ENCODE peak calls at places on chromosomes 11 and 22, in eight cellular contexts. N is fibroblast of villous mesenchyme, U is lower lobe of right lung, Q is aorta, Z is heart right ventricle, H is A549, V is fibroblast of pulmonary artery, Y is iPS DF 6.9. B is an unnamed sample.

GRCh38 chr11:12789054-12789453 is 114.8 kb downstream of the TEAD1 start:
- DNase-seq in N (no peak), U (no peak), Q (no peak), Z (no peak), H (no peak), V (no peak), Y (no peak), B (no peak)

GRCh38 chr11:110463153-110463552 is 33.4 kb downstream of the FDX1 start:
- DNase-seq in N (peak), U (peak), Q (peak), Z (peak), H (no peak), V (peak), Y (peak), B (peak)

GRCh38 chr11:75996523-75997272 is 181.7 kb downstream of the UVRAG start:
- DNase-seq in N (no peak), U (no peak), Q (no peak), Z (no peak), H (no peak), V (no peak), Y (no peak), B (no peak)

GRCh38 chr11:12198261-12198925 is 88.0 kb downstream of the MICAL2 start:
- DNase-seq in N (no peak), U (no peak), Q (no peak), Z (no peak), H (no peak), V (no peak), Y (no peak), B (no peak)

GRCh38 chr11:110433393-110434333 is 3.9 kb downstream of the FDX1 start:
- DNase-seq in N (peak), U (no peak), Q (no peak), Z (no peak), H (no peak), V (peak), Y (no peak), B (no peak)

GRCh38 chr11:100574894-100575769 is 112.0 kb upstream of the ARHGAP42 start:
- DNase-seq in N (peak), U (no peak), Q (no peak), Z (no peak), H (no peak), V (peak), Y (no peak), B (no peak)

GRCh38 chr11:128733440-128734115 is 39.7 kb downstream of the FLI1 start:
- DNase-seq in N (peak), U (no peak), Q (no peak), Z (no peak), H (no peak), V (no peak), Y (peak), B (no peak)

GRCh38 chr11:72578991-72579815 is 95.0 kb downstream of the PDE2A start:
- DNase-seq in N (no peak), U (peak), Q (peak), Z (no peak), H (no peak), V (no peak), Y (no peak), B (no peak)

GRCh38 chr22:36191106-36191836 is 10.3 kb downstream of the APOL4 start:
- DNase-seq in N (peak), U (no peak), Q (peak), Z (peak), H (no peak), V (peak), Y (no peak), B (peak)

GRCh38 chr11:61602775-61603569 is 22.1 kb upstream of the SYT7 start:
- DNase-seq in N (peak), U (no peak), Q (peak), Z (peak), H (no peak), V (peak), Y (no peak), B (peak)

GRCh38 chr11:9615031-9615451 is 41.6 kb downstream of the WEE1 start:
- DNase-seq in N (no peak), U (no peak), Q (no peak), Z (no peak), H (no peak), V (no peak), Y (no peak), B (peak)

GRCh38 chr11:128517457-128518230 is 69.7 kb downstream of the ETS1 start:
- DNase-seq in N (peak), U (no peak), Q (no peak), Z (no peak), H (no peak), V (peak), Y (no peak), B (peak)

DNA sequence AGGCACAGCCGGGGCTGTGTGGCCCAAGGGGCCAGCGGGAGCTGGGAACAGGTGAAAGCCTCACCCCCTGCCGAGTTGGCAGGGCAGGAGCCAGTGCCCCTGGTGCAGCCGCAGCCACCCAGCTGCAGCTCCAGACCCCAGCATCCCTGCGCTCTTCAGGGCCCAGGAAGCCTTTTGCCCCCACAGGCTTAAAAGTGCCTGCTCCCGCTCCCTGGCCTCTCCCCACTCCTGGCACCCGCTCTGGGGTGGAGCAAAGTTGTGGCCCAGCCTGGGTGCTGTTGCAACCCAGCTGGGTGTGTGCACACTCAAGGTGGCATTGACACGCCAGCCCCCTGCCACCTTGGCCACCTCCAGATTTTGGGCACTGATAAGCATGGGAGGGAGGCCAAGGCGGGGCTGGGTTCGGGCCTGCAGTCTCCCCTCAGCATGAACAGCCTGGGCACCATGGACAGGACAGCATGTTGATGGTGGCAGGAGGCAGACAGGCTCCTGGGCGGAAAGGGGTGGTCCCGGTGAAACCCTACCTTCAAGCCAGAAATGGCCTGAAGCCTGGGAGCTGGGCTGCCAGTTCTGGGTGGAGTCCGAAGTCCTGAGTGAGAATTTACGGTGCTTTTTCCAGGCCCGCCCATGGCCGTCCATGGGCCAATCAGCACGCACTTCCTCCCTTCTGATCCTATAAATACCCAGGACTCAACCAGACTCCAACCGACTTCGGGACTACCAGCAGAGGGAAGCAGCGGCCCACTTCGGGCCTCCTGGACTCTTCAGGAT is 23.5 kb upstream of the RNASEH2C start:
- DNase-seq in N (peak), U (no peak), Q (no peak), Z (no peak), H (peak), V (peak), Y (no peak), B (peak)
- H3K4me3 ChIP-seq in N (no peak), U (no peak), Q (no peak), Z (no peak), H (no peak), V (no peak), Y (no peak), B (no peak)

GRCh38 chr22:25452116-25452700 is 112.3 kb upstream of the GRK3 start:
- DNase-seq in N (no peak), U (no peak), Q (no peak), Z (no peak), H (no peak), V (peak), Y (no peak), B (no peak)
- H3K4me3 ChIP-seq in N (peak), U (no peak), Q (no peak), Z (no peak), H (no peak), V (peak), Y (no peak), B (no peak)

GRCh38 chr11:92257536-92257935 is 32.9 kb downstream of the FAT3 start:
- DNase-seq in N (peak), U (no peak), Q (no peak), Z (no peak), H (no peak), V (no peak), Y (no peak), B (no peak)

GRCh38 chr11:92253945-92254344 is 29.3 kb downstream of the FAT3 start:
- DNase-seq in N (peak), U (no peak), Q (no peak), Z (no peak), H (no peak), V (peak), Y (no peak), B (no peak)

DNA sequence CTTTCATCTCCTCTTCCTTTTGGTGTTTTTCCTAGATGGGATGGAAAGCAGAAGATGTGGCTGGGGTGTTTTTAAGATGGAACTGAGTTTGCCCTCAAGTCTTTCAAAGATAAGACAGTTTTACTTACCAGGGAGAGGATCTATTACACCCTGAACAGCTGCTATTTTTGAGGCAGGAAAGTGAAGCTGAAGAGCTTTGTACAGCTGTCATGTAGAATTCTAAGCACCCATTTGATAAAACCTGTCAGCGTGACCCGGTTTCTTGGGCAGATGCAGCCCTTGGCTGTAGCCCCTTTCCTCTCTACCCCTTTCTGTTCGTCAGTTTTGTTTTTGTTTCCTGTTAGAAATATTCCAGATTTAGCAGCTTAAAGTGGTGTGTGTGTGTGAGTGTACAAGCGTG is 35.2 kb downstream of the FAT3 start:
- DNase-seq in N (no peak), U (no peak), Q (no peak), Z (no peak), H (no peak), V (no peak), Y (no peak), B (no peak)
- H3K4me3 ChIP-seq in N (no peak), U (no peak), Q (no peak), Z (no peak), H (no peak), V (no peak), Y (no peak), B (no peak)

DNA sequence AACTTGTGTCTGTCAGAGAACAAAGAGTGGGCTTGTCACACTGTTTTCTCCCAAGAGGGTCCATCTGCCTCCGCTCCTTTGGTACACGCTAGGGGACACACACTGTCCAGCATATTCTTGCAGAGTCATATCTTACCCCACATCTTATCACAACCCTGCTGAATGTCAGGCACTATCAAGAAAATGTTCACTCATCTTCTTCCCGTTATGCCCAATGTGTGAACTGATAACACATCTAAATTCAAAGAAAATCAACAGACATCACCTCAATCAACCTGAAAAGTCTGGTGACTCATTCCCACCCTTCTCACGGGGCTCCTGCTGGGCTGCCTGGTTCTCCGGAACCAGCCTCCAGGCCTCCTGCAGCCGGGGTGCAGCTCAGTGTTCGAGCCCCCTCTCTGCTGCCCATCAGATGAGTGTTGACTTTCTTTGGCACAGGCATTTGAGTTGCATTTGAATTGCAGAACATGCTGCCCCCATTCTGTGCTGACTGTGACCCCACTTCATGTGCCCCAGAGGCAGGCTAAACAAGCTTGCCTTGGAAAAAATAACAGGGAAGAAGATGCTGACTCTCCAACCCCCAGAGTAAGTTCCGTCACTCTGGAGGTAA is 19.4 kb downstream of the GRAP2 start:
- DNase-seq in N (no peak), U (no peak), Q (no peak), Z (no peak), H (no peak), V (no peak), Y (no peak), B (no peak)
- H3K4me3 ChIP-seq in N (no peak), U (no peak), Q (no peak), Z (no peak), H (no peak), V (no peak), Y (no peak), B (no peak)

GRCh38 chr11:121654506-121655480 is 202.0 kb upstream of the SORL1-AS1 start:
- DNase-seq in N (peak), U (no peak), Q (no peak), Z (no peak), H (no peak), V (peak), Y (no peak), B (peak)
- H3K4me3 ChIP-seq in N (peak), U (peak), Q (peak), Z (peak), H (peak), V (peak), Y (peak), B (peak)

GRCh38 chr22:40982482-40983385 is 31.6 kb downstream of the RBX1 start:
- DNase-seq in N (no peak), U (no peak), Q (peak), Z (no peak), H (no peak), V (no peak), Y (no peak), B (no peak)
- H3K4me3 ChIP-seq in N (no peak), U (no peak), Q (no peak), Z (no peak), H (no peak), V (no peak), Y (no peak), B (no peak)

DNA sequence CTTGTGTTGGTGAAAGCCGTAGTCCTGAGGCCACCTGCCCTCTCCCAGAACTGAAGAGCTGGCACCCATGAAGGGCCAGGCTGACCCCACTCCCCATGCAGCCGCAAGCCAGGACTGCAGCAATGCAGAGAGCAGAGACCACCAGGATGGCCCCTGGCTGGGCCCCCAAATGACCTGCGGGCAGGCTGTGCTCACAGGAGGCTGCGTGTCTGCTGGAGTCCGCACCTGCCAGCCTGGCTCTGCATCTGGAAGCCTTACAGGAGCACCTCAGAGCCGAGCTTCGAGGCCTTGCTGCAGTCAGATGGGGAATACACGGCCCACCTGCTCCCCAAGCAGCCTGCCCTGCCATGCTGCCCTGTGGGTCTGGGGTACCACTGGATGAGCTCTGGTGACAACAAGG is 1336.8 kb downstream of the TBC1D22A start:
- DNase-seq in N (no peak), U (no peak), Q (peak), Z (no peak), H (no peak), V (no peak), Y (no peak), B (no peak)
- H3K4me3 ChIP-seq in N (no peak), U (no peak), Q (no peak), Z (no peak), H (no peak), V (no peak), Y (no peak), B (no peak)

GRCh38 chr11:57681168-57681567 is 13.3 kb downstream of the ZDHHC5 start:
- DNase-seq in N (no peak), U (no peak), Q (no peak), Z (no peak), H (no peak), V (no peak), Y (no peak), B (no peak)
- H3K4me3 ChIP-seq in N (no peak), U (no peak), Q (no peak), Z (no peak), H (no peak), V (no peak), Y (no peak), B (no peak)

GRCh38 chr22:27267145-27267544 is 534.4 kb downstream of the MN1 start:
- DNase-seq in N (no peak), U (no peak), Q (no peak), Z (no peak), H (no peak), V (no peak), Y (no peak), B (no peak)

GRCh38 chr22:27269751-27270586 is 531.6 kb downstream of the MN1 start:
- DNase-seq in N (no peak), U (no peak), Q (no peak), Z (no peak), H (no peak), V (no peak), Y (no peak), B (no peak)

GRCh38 chr22:27273386-27273785 is 528.2 kb downstream of the MN1 start:
- DNase-seq in N (no peak), U (no peak), Q (no peak), Z (no peak), H (no peak), V (no peak), Y (no peak), B (no peak)

GRCh38 chr22:27274770-27275449 is 526.6 kb downstream of the MN1 start:
- DNase-seq in N (no peak), U (no peak), Q (no peak), Z (no peak), H (no peak), V (peak), Y (no peak), B (no peak)

GRCh38 chr22:27270818-27271510 is 530.6 kb downstream of the MN1 start:
- DNase-seq in N (no peak), U (no peak), Q (no peak), Z (peak), H (no peak), V (peak), Y (no peak), B (no peak)
- H3K4me3 ChIP-seq in N (no peak), U (no peak), Q (no peak), Z (no peak), H (no peak), V (no peak), Y (no peak), B (no peak)

B was measured in MG63.